ENCODE peak calls at places on chromosomes 6 and 20, in five cellular contexts. One of them, this sample, is unnamed.

GRCh38 chr6:36788768-36789167 is 50.5 kb downstream of the CPNE5 start:
- DNase-seq in H9: no peak
- DNase-seq in kidney tubule cell: no peak
- DNase-seq in SJCRH30: no peak
- DNase-seq in NCI-H1417: no peak
- DNase-seq in this sample: no peak

GRCh38 chr6:26555505-26556262 is 17.5 kb downstream of the HMGN4 start:
- DNase-seq in H9: peak
- DNase-seq in kidney tubule cell: peak
- DNase-seq in NCI-H1417: no peak
- DNase-seq in SJCRH30: no peak
- DNase-seq in this sample: no peak

GRCh38 chr6:88616380-88616779 is 347.0 kb downstream of the RNGTT start:
- DNase-seq in NCI-H1417: no peak
- DNase-seq in SJCRH30: no peak
- DNase-seq in H9: no peak
- DNase-seq in kidney tubule cell: no peak
- DNase-seq in this sample: no peak

GRCh38 chr20:36322131-36322530 is 16.0 kb downstream of the DLGAP4 start:
- DNase-seq in SJCRH30: no peak
- DNase-seq in NCI-H1417: no peak
- DNase-seq in kidney tubule cell: no peak
- DNase-seq in H9: no peak
- DNase-seq in this sample: no peak

GRCh38 chr6:116365743-116366142 is 5.0 kb upstream of the DSE start:
- DNase-seq in NCI-H1417: no peak
- DNase-seq in H9: no peak
- DNase-seq in SJCRH30: no peak
- DNase-seq in kidney tubule cell: no peak
- DNase-seq in this sample: no peak

GRCh38 chr6:119032428-119032827 is 46.0 kb downstream of the FAM184A start:
- DNase-seq in SJCRH30: no peak
- DNase-seq in kidney tubule cell: no peak
- DNase-seq in NCI-H1417: no peak
- DNase-seq in H9: no peak
- DNase-seq in this sample: no peak

GRCh38 chr20:23152308-23152892 is 66.3 kb upstream of the CD93 start:
- DNase-seq in kidney tubule cell: peak
- DNase-seq in NCI-H1417: no peak
- DNase-seq in SJCRH30: peak
- DNase-seq in H9: peak
- DNase-seq in this sample: no peak

GRCh38 chr6:68635706-68636513 is 828 bp downstream of the ADGRB3 start:
- DNase-seq in kidney tubule cell: no peak
- DNase-seq in NCI-H1417: peak
- DNase-seq in SJCRH30: peak
- DNase-seq in H9: peak
- DNase-seq in this sample: no peak

GRCh38 chr6:137025786-137026730 is 18.7 kb downstream of the IL20RA start:
- DNase-seq in kidney tubule cell: peak
- DNase-seq in NCI-H1417: peak
- DNase-seq in H9: no peak
- DNase-seq in SJCRH30: peak
- DNase-seq in this sample: peak

GRCh38 chr20:64116541-64117423 is 9.4 kb upstream of the NPBWR2 start:
- DNase-seq in kidney tubule cell: no peak
- DNase-seq in SJCRH30: no peak
- DNase-seq in NCI-H1417: no peak
- DNase-seq in H9: no peak
- DNase-seq in this sample: no peak

GRCh38 chr6:146028250-146028789 is 542 bp upstream of the GRM1 start:
- DNase-seq in kidney tubule cell: peak
- DNase-seq in H9: peak
- DNase-seq in SJCRH30: peak
- DNase-seq in NCI-H1417: no peak
- DNase-seq in this sample: peak

GRCh38 chr6:48186746-48187145 is 75.7 kb upstream of the PTCHD4 start:
- DNase-seq in kidney tubule cell: no peak
- DNase-seq in NCI-H1417: no peak
- DNase-seq in SJCRH30: no peak
- DNase-seq in H9: peak
- DNase-seq in this sample: no peak